ENCODE peak calls at places on chromosome 16, in six cellular contexts. S is Peyer's patch; N is ELR; O is HFFc6; V is EL; A is stimulated activated naive CD8-positive, alpha-beta T cell treated with anti-CD3 and anti-CD28 coated beads, Interleukin-15, Interleukin-2, amounts not matched to agents 100 U/mL and 50 U/mL, for 24 hours. H is an unnamed sample.

GRCh38 chr16:55146939-55147338 is 177.1 kb upstream of the IRX6 start:
- DNase-seq in S (no peak), N (no peak), O (no peak), V (no peak), A (no peak), H (no peak)

GRCh38 chr16:81321537-81321936 is 6.8 kb downstream of the GAN start:
- DNase-seq in S (no peak), N (no peak), O (no peak), V (no peak), A (no peak), H (no peak)

GRCh38 chr16:11252482-11252931 is 3.5 kb downstream of the SOCS1 start:
- DNase-seq in S (no peak), N (no peak), O (no peak), V (no peak), A (no peak), H (no peak)

GRCh38 chr16:14050297-14051027 is 20.7 kb upstream of the MRTFB start:
- DNase-seq in S (no peak), N (no peak), O (no peak), V (peak; percentile 13), A (no peak), H (no peak)

GRCh38 chr16:85423186-85423550 is 190.0 kb upstream of the GSE1 start:
- DNase-seq in S (no peak), N (no peak), O (no peak), V (no peak), A (no peak), H (no peak)

GRCh38 chr16:69563605-69564580 is 1.9 kb upstream of the NFAT5 start:
- DNase-seq in S (no peak), N (peak; percentile 84), O (peak; percentile 39), V (peak; percentile 54), A (peak; percentile 69), H (peak; percentile 45)

GRCh38 chr16:77359065-77359502 is 75.8 kb downstream of the ADAMTS18 start:
- DNase-seq in S (no peak), N (peak; percentile 2), O (no peak), V (peak; percentile 9), A (no peak), H (no peak)

GRCh38 chr16:31005350-31006085 is 4.9 kb downstream of the STX1B start:
- DNase-seq in S (no peak), N (no peak), O (no peak), V (no peak), A (no peak), H (no peak)

GRCh38 chr16:72963921-72964320 is 84.0 kb downstream of the ZFHX3 start:
- DNase-seq in S (no peak), N (peak; percentile 31), O (peak; percentile 59), V (peak; percentile 51), A (no peak), H (no peak)

GRCh38 chr16:87970206-87970605 is 19.0 kb downstream of the BANP start:
- DNase-seq in S (no peak), N (no peak), O (peak; percentile 47), V (no peak), A (no peak), H (no peak)

GRCh38 chr16:17364319-17365210 is 106.2 kb downstream of the XYLT1 start:
- DNase-seq in S (no peak), N (peak; percentile 87), O (peak; percentile 94), V (peak; percentile 93), A (no peak), H (no peak)

GRCh38 chr16:87930456-87930855 is 5.9 kb downstream of the CA5A start:
- DNase-seq in S (no peak), N (no peak), O (no peak), V (no peak), A (no peak), H (no peak)

GRCh38 chr16:65754799-65755691 is 611.4 kb upstream of the CDH5 start:
- DNase-seq in S (no peak), N (no peak), O (no peak), V (peak; percentile 6), A (no peak), H (no peak)